ENCODE peak calls at places on chromosomes 16 and 17, in four cellular contexts. O, K, X and U are unnamed samples. For H3K27me3, the result is how much of the 10 kb centered on the place peaks cover.

GRCh38 chr16:57475711-57476339 is 10.5 kb downstream of the DOK4 start:
- DNase-seq in O (no peak), K (no peak), X (no peak), U (peak)

GRCh38 chr16:49593423-49594040 is 219.9 kb downstream of the C16orf78 start:
- DNase-seq in O (no peak), K (no peak), X (no peak), U (no peak)

GRCh38 chr17:77959216-77959925 is 868 bp downstream of the TNRC6C start:
- DNase-seq in O (no peak), K (no peak), X (peak), U (no peak)

GRCh38 chr17:62064029-62064790 is 868 bp downstream of the MED13 start:
- DNase-seq in O (no peak), K (no peak), X (no peak), U (no peak)

GRCh38 chr17:561118-561517 is 153.5 kb downstream of the VPS53 start:
- DNase-seq in O (no peak), K (no peak), X (no peak), U (no peak)

GRCh38 chr17:79023886-79024771 is at the start of gene C1QTNF1:
- DNase-seq in O (no peak), K (peak), X (no peak), U (no peak)

GRCh38 chr17:36132421-36132831 is 28.8 kb downstream of the CCL4 start:
- DNase-seq in O (no peak), K (no peak), X (no peak), U (no peak)

GRCh38 chr17:45364531-45365390 is 47.9 kb upstream of the MAP3K14 start:
- DNase-seq in O (no peak), K (no peak), X (no peak), U (no peak)

GRCh38 chr17:164536-165235 is 16.8 kb downstream of the DOC2B start:
- DNase-seq in O (no peak), K (peak), X (peak), U (peak)

GRCh38 chr17:35286120-35286781 is 43.4 kb downstream of the SLFN5 start:
- DNase-seq in O (no peak), K (no peak), X (no peak), U (no peak)

GRCh38 chr17:73255671-73256181 is 6.0 kb downstream of the CPSF4L start:
- DNase-seq in O (no peak), K (peak), X (peak), U (no peak)

GRCh38 chr17:16987830-16988601 is 16.1 kb upstream of the TNFRSF13B start:
- DNase-seq in O (no peak), K (peak), X (no peak), U (peak)

GRCh38 chr17:36183001-36183810 is 6.8 kb upstream of the TBC1D3B start:
- DNase-seq in O (no peak), K (peak), X (peak), U (peak)

DNA sequence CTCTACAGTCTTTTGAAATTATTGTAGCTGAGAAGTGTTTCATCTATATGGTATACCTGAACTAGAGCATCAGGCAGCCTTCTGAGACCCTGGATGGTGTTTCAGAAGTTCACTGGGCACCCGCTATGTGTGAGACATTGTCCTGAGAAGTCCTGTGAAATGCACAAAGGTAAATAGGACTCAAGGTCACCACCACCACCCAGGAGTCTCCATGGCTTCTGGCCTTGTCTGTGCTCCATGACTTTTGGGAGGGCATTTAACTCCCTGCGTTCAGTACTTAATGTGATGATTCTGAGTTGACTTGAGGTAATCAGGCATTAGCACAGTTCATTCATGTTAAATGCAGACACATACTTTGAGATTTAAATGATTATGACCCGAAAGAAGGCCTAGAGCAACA is 1.1 kb downstream of the MLYCD start:
- DNase-seq in O (no peak), K (no peak), X (peak), U (no peak)
- H3K27me3 ChIP-seq in O (under half), K (under half), X (under half), U (under half)

DNA sequence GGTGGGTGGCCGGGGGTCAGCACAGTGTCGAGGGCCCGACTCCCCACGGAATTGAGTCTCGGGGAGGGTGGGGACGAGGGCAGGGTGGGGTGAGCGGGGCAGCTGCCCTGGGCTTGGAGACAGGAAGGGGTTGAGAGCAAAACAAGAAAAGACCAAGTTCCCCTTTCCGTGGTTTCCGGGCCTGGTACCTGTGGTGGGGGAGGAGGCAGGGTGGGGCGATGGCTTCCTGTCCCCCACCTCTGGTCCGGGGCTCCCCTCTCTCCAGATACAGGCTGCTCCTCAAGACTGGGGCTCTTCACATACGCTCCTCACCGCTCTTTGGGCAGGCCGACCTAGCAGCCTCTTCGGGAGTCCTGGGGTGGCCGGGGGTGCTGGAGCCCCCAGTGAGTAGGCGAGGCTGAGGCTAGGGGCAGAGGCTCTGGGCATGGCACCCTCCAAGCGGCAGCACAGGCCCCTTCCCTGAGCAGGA is 593 bp downstream of the CORO1A start:
- DNase-seq in O (no peak), K (peak), X (peak), U (peak)
- H3K4me3 ChIP-seq in O (peak), K (peak), X (peak), U (peak)

DNA sequence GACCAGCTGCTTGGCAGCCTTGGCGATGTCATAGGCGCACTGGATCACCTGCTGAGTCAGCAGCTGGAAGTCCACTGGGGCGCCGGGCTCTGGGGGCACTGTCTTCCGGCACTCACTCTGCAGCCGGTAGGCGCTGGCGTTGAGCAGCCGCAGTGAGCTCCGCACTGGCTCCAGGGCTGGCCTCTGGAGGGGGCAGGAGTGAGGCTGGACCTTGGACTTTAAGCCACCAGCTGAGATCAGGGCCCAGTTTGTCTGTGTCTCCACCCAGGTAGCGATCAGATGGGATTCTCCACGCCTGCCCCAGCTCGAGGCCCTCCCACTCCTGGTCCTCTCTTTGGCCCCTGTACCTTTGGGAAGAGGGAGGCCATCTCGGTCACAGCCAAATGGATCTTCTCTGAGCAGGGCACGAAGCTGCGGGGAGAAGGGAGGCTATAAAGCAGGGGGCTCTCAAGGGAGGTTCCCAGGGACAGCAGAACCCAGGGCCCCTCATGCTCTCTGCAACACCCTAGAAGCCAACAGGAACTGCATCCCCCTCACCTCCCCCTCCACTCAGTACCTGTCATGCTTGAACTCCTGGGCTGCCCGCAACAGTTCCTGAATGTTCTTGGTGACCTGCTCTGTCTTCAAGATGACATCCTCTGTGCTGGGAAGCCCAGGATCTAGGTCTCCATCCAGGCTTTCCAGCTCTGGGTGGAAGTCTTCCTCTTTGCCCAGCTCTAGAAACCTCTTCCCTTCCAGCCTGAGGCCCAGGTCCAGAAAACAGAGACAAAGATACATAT is 6.4 kb downstream of the TP53I13 start:
- DNase-seq in O (no peak), K (no peak), X (peak), U (no peak)
- H3K27me3 ChIP-seq in O (under half), K (under half), X (under half), U (under half)

GRCh38 chr17:48444531-48445247 is 14.7 kb upstream of the SKAP1 start:
- DNase-seq in O (no peak), K (no peak), X (no peak), U (peak)
- H3K4me3 ChIP-seq in O (no peak), K (no peak), X (no peak), U (no peak)

DNA sequence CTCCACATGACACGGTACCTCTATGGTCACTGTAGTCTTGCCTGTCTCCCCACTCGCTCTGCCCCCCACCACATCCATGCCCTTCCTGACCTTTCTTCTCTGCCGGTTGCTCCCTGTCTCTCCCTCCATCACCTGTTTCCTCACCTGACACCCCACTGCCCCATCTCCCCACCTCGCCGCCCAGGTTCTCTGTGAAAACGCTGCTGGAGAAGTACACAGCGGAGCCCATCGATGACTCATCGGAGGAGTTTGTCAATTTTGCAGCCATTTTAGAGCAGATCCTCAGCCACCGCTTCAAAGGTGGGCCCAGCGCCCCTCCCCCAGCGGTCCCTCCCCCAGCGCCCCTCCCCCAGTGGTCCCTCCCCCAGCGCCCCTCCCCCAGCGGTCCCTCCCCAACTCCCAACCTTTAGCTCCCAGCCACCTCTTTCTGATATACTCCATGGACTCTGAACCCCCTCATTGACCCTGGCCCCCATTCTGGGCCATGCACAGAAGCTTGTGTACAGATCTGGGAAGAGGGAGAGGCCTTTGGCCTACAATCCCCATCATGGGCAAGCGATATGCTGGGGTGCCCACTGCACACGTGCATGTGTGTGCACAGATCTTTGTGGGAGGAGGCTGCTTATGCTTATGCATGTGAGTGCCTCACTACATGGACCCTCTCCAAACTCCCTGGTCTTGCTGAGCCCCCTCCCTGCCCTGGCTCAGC is 4.1 kb downstream of the RUNDC3A start:
- DNase-seq in O (no peak), K (no peak), X (no peak), U (no peak)
- H3K27me3 ChIP-seq in O (under half), K (under half), X (under half), U (under half)

DNA sequence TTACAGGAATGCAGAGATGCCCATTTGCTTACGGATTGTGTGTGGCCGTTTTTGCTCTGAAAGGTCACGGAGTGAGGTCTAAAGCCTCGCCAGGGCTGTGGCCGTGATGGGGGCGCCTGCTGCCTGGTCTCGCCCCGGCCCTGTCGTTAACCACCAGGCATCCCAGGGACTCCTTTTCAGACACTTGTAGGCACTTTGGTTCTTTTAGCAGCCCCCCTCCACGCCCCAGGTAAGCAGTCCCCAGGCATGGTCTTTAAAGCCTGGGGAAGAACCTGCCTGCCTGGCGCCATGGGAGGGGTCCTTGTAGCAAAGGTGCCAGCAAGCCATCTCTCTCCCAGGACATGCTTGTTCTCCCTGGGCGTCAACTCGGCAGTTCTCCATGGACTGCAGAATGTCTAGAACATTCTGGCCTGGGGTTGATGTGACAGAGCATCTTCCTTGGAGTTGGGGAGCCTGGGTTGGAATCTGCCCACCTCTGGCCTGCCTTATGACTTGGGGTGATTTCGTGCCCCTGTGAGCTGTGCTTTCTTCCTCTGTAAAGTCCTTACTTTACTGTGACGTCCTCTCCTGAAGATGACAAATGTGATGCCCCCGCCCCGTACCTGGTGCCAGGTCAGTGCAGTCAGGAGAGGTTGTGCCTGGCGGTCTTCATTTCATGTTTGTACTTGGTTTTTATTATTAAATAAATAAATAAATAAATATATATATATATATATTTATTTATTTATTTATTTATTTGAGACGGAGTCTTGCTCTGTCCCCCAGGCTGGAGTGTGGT is 5.4 kb downstream of the KCTD5 start:
- DNase-seq in O (no peak), K (no peak), X (no peak), U (no peak)
- H3K4me3 ChIP-seq in O (no peak), K (no peak), X (no peak), U (no peak)